ENCODE peak calls at places on chromosomes 16 and 17, in ten cellular contexts. C, G, W, N, O, X, P, D, U and Q are unnamed samples.

GRCh38 chr16:84820305-84820684 is 510 bp downstream of the CRISPLD2 start:
- DNase-seq in C (no peak), G (no peak), W (peak), N (peak), O (no peak), X (peak), P (no peak), D (no peak), U (no peak), Q (no peak)

GRCh38 chr16:14331020-14331419 is 259.9 kb downstream of the MRTFB start:
- DNase-seq in C (no peak), G (no peak), W (no peak), N (no peak), O (no peak), X (no peak), P (no peak), D (no peak), U (no peak), Q (no peak)

GRCh38 chr16:88346680-88347505 is 35.9 kb upstream of the ZNF469 start:
- DNase-seq in C (no peak), G (no peak), W (no peak), N (no peak), O (no peak), X (no peak), P (no peak), D (no peak), U (no peak), Q (no peak)

GRCh38 chr16:27515874-27516353 is 33.8 kb downstream of the GTF3C1 start:
- DNase-seq in C (peak), G (no peak), W (peak), N (peak), O (no peak), X (peak), P (peak), D (peak), U (no peak), Q (peak)

GRCh38 chr16:74774223-74775139 is at the start of gene FA2H:
- DNase-seq in C (peak), G (no peak), W (peak), N (peak), O (peak), X (peak), P (peak), D (peak), U (peak), Q (peak)

GRCh38 chr17:44004077-44004760 is at the start of gene NAGS:
- DNase-seq in C (peak), G (no peak), W (no peak), N (no peak), O (peak), X (no peak), P (no peak), D (peak), U (no peak), Q (no peak)

GRCh38 chr17:57889892-57890856 is 40.3 kb upstream of the MRPS23 start:
- DNase-seq in C (no peak), G (no peak), W (peak), N (peak), O (peak), X (peak), P (no peak), D (peak), U (no peak), Q (peak)

GRCh38 chr17:30095507-30096244 is 20.9 kb upstream of the NSRP1 start:
- DNase-seq in C (peak), G (no peak), W (peak), N (peak), O (no peak), X (peak), P (peak), D (peak), U (no peak), Q (peak)

GRCh38 chr17:72968798-72969197 is 123.7 kb downstream of the SLC39A11 start:
- DNase-seq in C (no peak), G (no peak), W (no peak), N (no peak), O (no peak), X (no peak), P (no peak), D (no peak), U (no peak), Q (no peak)

GRCh38 chr16:1057252-1057932 is 15.2 kb upstream of the SSTR5 start:
- DNase-seq in C (peak), G (no peak), W (no peak), N (peak), O (peak), X (peak), P (no peak), D (peak), U (peak), Q (peak)

GRCh38 chr16:66205287-66206167 is 161.0 kb upstream of the CDH5 start:
- DNase-seq in C (no peak), G (no peak), W (no peak), N (no peak), O (no peak), X (peak), P (peak), D (no peak), U (no peak), Q (no peak)

GRCh38 chr16:46932802-46933201 is 40.7 kb downstream of the DNAJA2 start:
- DNase-seq in C (no peak), G (no peak), W (no peak), N (no peak), O (no peak), X (no peak), P (no peak), D (no peak), U (no peak), Q (no peak)

GRCh38 chr16:35746281-35746962 is 2287.0 kb downstream of the TP53TG3F start:
- DNase-seq in C (no peak), G (no peak), W (no peak), N (no peak), O (no peak), X (no peak), P (no peak), D (no peak), U (no peak), Q (no peak)

GRCh38 chr16:53054670-53055485 is at the start of gene CHD9:
- DNase-seq in C (peak), G (peak), W (peak), N (peak), O (peak), X (peak), P (peak), D (peak), U (peak), Q (peak)

GRCh38 chr16:57988929-57989328 is 11.5 kb downstream of the ZNF319 start:
- DNase-seq in C (no peak), G (no peak), W (no peak), N (no peak), O (no peak), X (no peak), P (peak), D (peak), U (no peak), Q (no peak)

GRCh38 chr17:71764507-71764906 is 356.3 kb upstream of the SOX9 start:
- DNase-seq in C (peak), G (no peak), W (peak), N (no peak), O (peak), X (peak), P (peak), D (no peak), U (no peak), Q (no peak)